ENCODE peak calls at places on chromosome 2, in five cellular contexts. N is HCT116, M is endothelial cell of umbilical vein, L is A549, R is K562. B is an unnamed sample.

GRCh38 chr2:113217455-113218282 is 43.9 kb downstream of the PSD4 start:
- DNase-seq in N (no peak), L (peak; percentile 57), M (peak; percentile 32), R (no peak), B (peak; percentile 30)

GRCh38 chr2:95047629-95048510 is 22.4 kb downstream of the MAL start:
- DNase-seq in R (no peak), M (no peak), L (no peak), N (no peak), B (no peak)

GRCh38 chr2:100721693-100722092 is 98.2 kb upstream of the NPAS2 start:
- DNase-seq in N (no peak), R (no peak), L (no peak), M (no peak), B (no peak)

GRCh38 chr2:152166633-152167032 is 8.9 kb downstream of the STAM2 start:
- DNase-seq in R (peak; percentile 47), L (no peak), N (no peak), M (peak; percentile 61), B (no peak)

GRCh38 chr2:32357545-32358482 is 991 bp downstream of the BIRC6 start:
- DNase-seq in M (peak; percentile 56), N (peak; percentile 6), L (peak; percentile 56), R (peak; percentile 64), B (peak; percentile 66)

GRCh38 chr2:182404102-182404501 is 22.7 kb downstream of the PDE1A start:
- DNase-seq in N (no peak), M (peak; percentile 71), R (no peak), L (peak; percentile 6), B (no peak)

GRCh38 chr2:225017713-225018112 is 24.6 kb downstream of the DOCK10 start:
- DNase-seq in R (no peak), N (no peak), M (no peak), L (peak; percentile 60), B (no peak)

GRCh38 chr2:40556739-40557138 is 104.8 kb upstream of the SLC8A1 start:
- DNase-seq in L (no peak), R (no peak), N (no peak), M (no peak), B (no peak)

GRCh38 chr2:102630458-102630857 is 11.1 kb downstream of the SLC9A2 start:
- DNase-seq in M (no peak), L (no peak), N (no peak), R (no peak), B (no peak)

GRCh38 chr2:144583741-144584453 is 64.0 kb upstream of the ZEB2 start:
- DNase-seq in M (peak; percentile 43), N (no peak), L (peak; percentile 13), R (no peak), B (no peak)

GRCh38 chr2:144587306-144587705 is 67.4 kb upstream of the ZEB2 start:
- DNase-seq in R (no peak), M (no peak), N (no peak), L (no peak), B (no peak)

GRCh38 chr2:144580521-144581153 is 60.7 kb upstream of the ZEB2 start:
- DNase-seq in M (peak; percentile 46), L (no peak), N (no peak), R (peak; percentile 67), B (peak; percentile 53)

GRCh38 chr2:144583362-144583692 is 63.4 kb upstream of the ZEB2 start:
- DNase-seq in M (no peak), R (no peak), L (no peak), N (no peak), B (no peak)

GRCh38 chr2:144582651-144583361 is 62.9 kb upstream of the ZEB2 start:
- DNase-seq in M (peak; percentile 91), L (no peak), R (peak; percentile 87), N (no peak), B (no peak)
- TF ChIP-seq POLR2A in M (peak; percentile 48), L (no peak), R (peak; percentile 68), N (no peak), B (no peak)

GRCh38 chr2:18940184-18940583 is 350.8 kb upstream of the NT5C1B start:
- DNase-seq in L (no peak), M (no peak), R (no peak), N (no peak), B (no peak)

GRCh38 chr2:18932864-18933263 is 343.5 kb upstream of the NT5C1B start:
- DNase-seq in L (no peak), R (no peak), N (no peak), M (peak; percentile 3), B (no peak)

GRCh38 chr2:18930977-18931376 is 341.6 kb upstream of the NT5C1B start:
- DNase-seq in M (no peak), N (no peak), R (no peak), L (no peak), B (no peak)

GRCh38 chr2:18934886-18935285 is 345.5 kb upstream of the NT5C1B start:
- DNase-seq in N (no peak), L (no peak), R (no peak), M (no peak), B (no peak)
- TF ChIP-seq MAX in N (no peak), L (no peak), R (no peak), M (no peak), B (no peak)

DNA sequence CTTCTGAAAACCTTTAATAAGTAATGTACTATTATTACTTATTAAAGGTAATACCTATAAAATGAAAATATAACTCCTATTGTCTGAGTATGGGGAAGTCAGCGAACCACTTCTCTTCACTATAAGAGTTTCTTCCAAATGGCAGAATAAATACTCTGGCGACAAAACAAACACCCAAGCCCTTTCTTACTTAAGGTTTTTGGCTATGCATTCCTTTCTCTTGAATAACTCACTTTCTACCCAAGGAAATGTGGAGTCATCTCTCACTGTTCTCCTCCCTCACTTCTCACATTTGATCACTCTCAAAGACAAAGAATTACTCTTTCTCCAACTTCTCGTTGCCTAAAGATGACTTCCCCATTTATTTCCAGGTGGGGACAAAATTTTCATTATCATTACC is 816.8 kb upstream of the CRIM1 start:
- DNase-seq in R (no peak), L (no peak), M (no peak), N (no peak), B (no peak)
- TF ChIP-seq POLR2A in R (no peak), L (no peak), M (no peak), N (no peak), B (no peak)

DNA sequence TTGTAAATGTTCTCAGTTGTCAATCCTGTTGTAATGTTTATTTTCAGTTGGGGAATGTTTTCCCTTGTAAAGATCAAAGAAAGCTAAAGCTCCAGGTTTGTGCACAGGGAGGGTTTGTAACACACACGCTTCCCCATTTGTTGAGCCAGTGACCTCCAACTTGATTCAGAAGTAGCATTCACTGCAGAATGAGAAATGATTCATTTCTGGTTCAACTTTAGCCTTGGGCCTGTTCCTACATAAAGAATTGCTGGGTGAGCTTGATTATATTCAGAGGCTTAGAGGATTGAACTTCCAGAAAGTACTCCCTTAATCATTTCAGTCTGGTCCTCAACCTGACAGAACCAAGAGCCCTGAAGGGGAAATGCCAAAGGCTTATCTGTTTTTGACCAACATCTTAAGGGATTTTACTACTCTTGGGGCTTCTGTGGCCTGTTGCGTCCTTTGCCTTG is 70.6 kb upstream of the CAVIN2 start:
- DNase-seq in R (no peak), L (no peak), M (peak; percentile 86), N (no peak), B (no peak)
- TF ChIP-seq MAX in R (no peak), L (no peak), M (no peak), N (no peak), B (no peak)

DNA sequence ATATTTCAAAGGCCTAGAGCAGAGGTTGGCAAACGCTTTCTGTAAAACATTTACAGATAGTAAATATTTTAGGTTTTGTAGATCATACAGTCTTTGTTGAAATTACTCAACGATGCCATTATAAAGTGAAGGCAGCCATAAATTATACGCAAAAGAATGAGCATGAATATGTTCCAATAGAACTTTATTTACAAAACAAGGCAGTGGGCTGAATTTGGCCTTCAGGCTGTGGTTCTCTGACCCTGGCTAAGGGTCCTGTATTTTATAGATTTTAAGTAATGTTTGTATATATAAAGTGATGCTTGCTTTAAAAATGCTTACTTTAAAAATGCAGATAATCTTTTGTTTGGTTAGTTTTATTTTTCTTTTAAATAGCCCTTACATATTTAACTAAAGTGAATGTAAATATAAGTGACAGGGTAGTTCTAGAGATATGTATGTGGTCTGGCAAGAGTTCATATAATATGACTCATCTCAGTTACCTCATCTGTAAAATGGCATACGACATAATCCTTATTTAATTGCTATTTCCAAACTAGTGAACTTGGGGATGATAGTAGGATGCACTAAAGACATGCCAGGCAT is 51.7 kb upstream of the ATP5MC3 start:
- DNase-seq in M (no peak), R (no peak), N (no peak), L (peak; percentile 58), B (peak; percentile 51)
- TF ChIP-seq POLR2A in M (no peak), R (no peak), N (no peak), L (no peak), B (no peak)